ENCODE peak calls at places on chromosomes 5 and 9, in ten cellular contexts. One of them, this sample, is unnamed.

GRCh38 chr9:100216178-100216787 is 117.2 kb downstream of the INVS start:
- DNase-seq in right atrium auricular region: peak
- DNase-seq in naive thymus-derived CD4-positive, alpha-beta T cell: peak
- DNase-seq in cardiac fibroblast: peak
- DNase-seq in tibial nerve: no peak
- DNase-seq in neuronal stem cell: peak
- DNase-seq in heart left ventricle: peak
- DNase-seq in thoracic aorta: no peak
- DNase-seq in PC-3: peak
- DNase-seq in BE2C: peak
- DNase-seq in this sample: peak

GRCh38 chr5:115785395-115786009 is 31.0 kb downstream of the CDO1 start:
- DNase-seq in right atrium auricular region: no peak
- DNase-seq in PC-3: no peak
- DNase-seq in thoracic aorta: no peak
- DNase-seq in neuronal stem cell: peak
- DNase-seq in heart left ventricle: no peak
- DNase-seq in cardiac fibroblast: no peak
- DNase-seq in tibial nerve: no peak
- DNase-seq in naive thymus-derived CD4-positive, alpha-beta T cell: no peak
- DNase-seq in BE2C: no peak
- DNase-seq in this sample: no peak

GRCh38 chr9:125532812-125533594 is 174.0 kb downstream of the MAPKAP1 start:
- DNase-seq in BE2C: no peak
- DNase-seq in neuronal stem cell: no peak
- DNase-seq in thoracic aorta: no peak
- DNase-seq in PC-3: no peak
- DNase-seq in right atrium auricular region: no peak
- DNase-seq in naive thymus-derived CD4-positive, alpha-beta T cell: no peak
- DNase-seq in cardiac fibroblast: no peak
- DNase-seq in heart left ventricle: no peak
- DNase-seq in tibial nerve: no peak
- DNase-seq in this sample: no peak

GRCh38 chr9:114472765-114473446 is 32.4 kb downstream of the WHRN start:
- DNase-seq in tibial nerve: no peak
- DNase-seq in thoracic aorta: no peak
- DNase-seq in heart left ventricle: no peak
- DNase-seq in BE2C: no peak
- DNase-seq in right atrium auricular region: no peak
- DNase-seq in PC-3: no peak
- DNase-seq in neuronal stem cell: no peak
- DNase-seq in cardiac fibroblast: no peak
- DNase-seq in naive thymus-derived CD4-positive, alpha-beta T cell: no peak
- DNase-seq in this sample: no peak

GRCh38 chr5:83343345-83343744 is 128.2 kb upstream of the VCAN start:
- DNase-seq in cardiac fibroblast: no peak
- DNase-seq in naive thymus-derived CD4-positive, alpha-beta T cell: no peak
- DNase-seq in PC-3: no peak
- DNase-seq in right atrium auricular region: no peak
- DNase-seq in neuronal stem cell: no peak
- DNase-seq in tibial nerve: no peak
- DNase-seq in heart left ventricle: no peak
- DNase-seq in BE2C: no peak
- DNase-seq in thoracic aorta: no peak
- DNase-seq in this sample: no peak

GRCh38 chr9:134396258-134396742 is 70.0 kb downstream of the RXRA start:
- DNase-seq in cardiac fibroblast: no peak
- DNase-seq in heart left ventricle: peak
- DNase-seq in thoracic aorta: no peak
- DNase-seq in right atrium auricular region: no peak
- DNase-seq in neuronal stem cell: no peak
- DNase-seq in naive thymus-derived CD4-positive, alpha-beta T cell: peak
- DNase-seq in BE2C: no peak
- DNase-seq in PC-3: no peak
- DNase-seq in tibial nerve: no peak
- DNase-seq in this sample: peak

GRCh38 chr9:84669293-84670105 is at the start of gene NTRK2:
- DNase-seq in right atrium auricular region: no peak
- DNase-seq in tibial nerve: peak
- DNase-seq in neuronal stem cell: peak
- DNase-seq in BE2C: no peak
- DNase-seq in naive thymus-derived CD4-positive, alpha-beta T cell: no peak
- DNase-seq in cardiac fibroblast: peak
- DNase-seq in heart left ventricle: peak
- DNase-seq in thoracic aorta: no peak
- DNase-seq in PC-3: no peak
- DNase-seq in this sample: no peak

GRCh38 chr9:19155106-19155999 is 28.1 kb upstream of the PLIN2 start:
- DNase-seq in tibial nerve: no peak
- DNase-seq in naive thymus-derived CD4-positive, alpha-beta T cell: no peak
- DNase-seq in right atrium auricular region: no peak
- DNase-seq in PC-3: peak
- DNase-seq in neuronal stem cell: no peak
- DNase-seq in cardiac fibroblast: no peak
- DNase-seq in BE2C: no peak
- DNase-seq in thoracic aorta: no peak
- DNase-seq in heart left ventricle: no peak
- DNase-seq in this sample: no peak

DNA sequence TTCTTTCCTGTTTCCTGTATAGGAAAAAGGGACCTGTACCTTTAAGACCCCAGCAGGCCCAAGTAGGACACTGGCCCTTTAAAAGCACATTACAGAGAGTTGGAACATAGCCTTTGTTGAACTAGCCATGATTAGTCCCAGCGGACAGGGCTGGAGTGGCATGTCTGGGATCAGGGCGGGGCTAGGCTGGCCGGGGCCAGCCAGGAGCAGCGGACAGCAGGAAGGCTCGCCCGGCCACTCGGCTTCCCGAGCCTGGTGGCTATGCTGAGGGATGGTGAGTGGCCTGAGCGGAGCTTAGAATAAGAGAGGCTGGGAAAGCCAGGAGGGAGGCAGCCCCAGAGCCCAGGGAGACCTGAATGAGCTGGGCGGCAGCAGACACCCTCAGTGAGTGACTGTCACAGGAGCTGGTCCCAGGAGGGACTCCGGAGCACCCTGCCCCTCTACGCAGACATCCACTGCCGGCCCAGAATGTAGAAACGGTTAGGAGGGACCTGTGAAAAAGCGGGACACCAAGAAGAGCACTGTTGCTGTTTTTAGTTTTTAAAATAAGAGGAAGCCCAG is 92.1 kb downstream of the DAB2IP start:
- DNase-seq in tibial nerve: peak
- DNase-seq in naive thymus-derived CD4-positive, alpha-beta T cell: no peak
- DNase-seq in BE2C: peak
- DNase-seq in heart left ventricle: peak
- DNase-seq in thoracic aorta: peak
- DNase-seq in right atrium auricular region: peak
- DNase-seq in PC-3: peak
- DNase-seq in neuronal stem cell: peak
- DNase-seq in cardiac fibroblast: peak
- DNase-seq in this sample: no peak
- H3K4me3 ChIP-seq in tibial nerve: peak
- H3K4me3 ChIP-seq in naive thymus-derived CD4-positive, alpha-beta T cell: no peak
- H3K4me3 ChIP-seq in BE2C: peak
- H3K4me3 ChIP-seq in heart left ventricle: peak
- H3K4me3 ChIP-seq in thoracic aorta: peak
- H3K4me3 ChIP-seq in right atrium auricular region: peak
- H3K4me3 ChIP-seq in PC-3: peak
- H3K4me3 ChIP-seq in neuronal stem cell: peak
- H3K4me3 ChIP-seq in cardiac fibroblast: peak
- H3K4me3 ChIP-seq in this sample: no peak

GRCh38 chr9:105242557-105242956 is 1.9 kb upstream of the SLC44A1 start:
- DNase-seq in cardiac fibroblast: peak
- DNase-seq in PC-3: no peak
- DNase-seq in neuronal stem cell: no peak
- DNase-seq in tibial nerve: no peak
- DNase-seq in naive thymus-derived CD4-positive, alpha-beta T cell: no peak
- DNase-seq in thoracic aorta: no peak
- DNase-seq in BE2C: no peak
- DNase-seq in right atrium auricular region: no peak
- DNase-seq in heart left ventricle: no peak
- DNase-seq in this sample: no peak

GRCh38 chr9:105243015-105243686 is 1.3 kb upstream of the SLC44A1 start:
- DNase-seq in tibial nerve: no peak
- DNase-seq in thoracic aorta: no peak
- DNase-seq in heart left ventricle: no peak
- DNase-seq in PC-3: no peak
- DNase-seq in naive thymus-derived CD4-positive, alpha-beta T cell: no peak
- DNase-seq in BE2C: no peak
- DNase-seq in neuronal stem cell: no peak
- DNase-seq in right atrium auricular region: no peak
- DNase-seq in cardiac fibroblast: peak
- DNase-seq in this sample: no peak

GRCh38 chr9:105243935-105244273 is 547 bp upstream of the SLC44A1 start:
- DNase-seq in naive thymus-derived CD4-positive, alpha-beta T cell: no peak
- DNase-seq in cardiac fibroblast: no peak
- DNase-seq in heart left ventricle: no peak
- DNase-seq in PC-3: no peak
- DNase-seq in right atrium auricular region: no peak
- DNase-seq in neuronal stem cell: no peak
- DNase-seq in tibial nerve: no peak
- DNase-seq in thoracic aorta: no peak
- DNase-seq in BE2C: no peak
- DNase-seq in this sample: no peak

GRCh38 chr9:105241356-105242043 is 3.0 kb upstream of the SLC44A1 start:
- DNase-seq in naive thymus-derived CD4-positive, alpha-beta T cell: no peak
- DNase-seq in right atrium auricular region: no peak
- DNase-seq in tibial nerve: no peak
- DNase-seq in cardiac fibroblast: no peak
- DNase-seq in PC-3: no peak
- DNase-seq in BE2C: no peak
- DNase-seq in neuronal stem cell: no peak
- DNase-seq in heart left ventricle: no peak
- DNase-seq in thoracic aorta: no peak
- DNase-seq in this sample: no peak

DNA sequence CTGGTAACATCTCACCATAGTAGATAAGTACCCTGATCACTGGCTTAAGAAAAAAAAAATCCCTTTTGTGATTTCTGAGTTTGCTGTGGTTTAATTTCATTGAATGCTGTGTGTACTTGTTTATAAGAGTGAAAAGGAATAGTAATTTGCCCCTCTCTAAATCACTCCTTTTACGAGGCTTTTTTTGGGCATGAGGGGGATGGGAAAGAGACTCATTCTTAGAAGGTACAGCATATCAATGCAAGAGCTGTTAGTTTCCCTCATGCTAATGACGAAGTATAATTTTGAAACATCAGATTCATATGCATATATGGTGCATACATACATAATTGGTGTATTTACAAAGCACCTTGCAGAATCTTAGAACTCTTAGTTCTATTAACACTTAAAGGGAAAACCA is 2.4 kb upstream of the SLC44A1 start:
- DNase-seq in tibial nerve: no peak
- DNase-seq in naive thymus-derived CD4-positive, alpha-beta T cell: no peak
- DNase-seq in PC-3: no peak
- DNase-seq in cardiac fibroblast: no peak
- DNase-seq in BE2C: no peak
- DNase-seq in right atrium auricular region: no peak
- DNase-seq in neuronal stem cell: no peak
- DNase-seq in heart left ventricle: no peak
- DNase-seq in thoracic aorta: no peak
- DNase-seq in this sample: no peak
- H3K4me3 ChIP-seq in tibial nerve: peak
- H3K4me3 ChIP-seq in naive thymus-derived CD4-positive, alpha-beta T cell: no peak
- H3K4me3 ChIP-seq in PC-3: no peak
- H3K4me3 ChIP-seq in cardiac fibroblast: peak
- H3K4me3 ChIP-seq in BE2C: no peak
- H3K4me3 ChIP-seq in right atrium auricular region: no peak
- H3K4me3 ChIP-seq in neuronal stem cell: no peak
- H3K4me3 ChIP-seq in heart left ventricle: no peak
- H3K4me3 ChIP-seq in thoracic aorta: peak
- H3K4me3 ChIP-seq in this sample: no peak

GRCh38 chr9:110251212-110251611 is 5.1 kb downstream of the TXN start:
- DNase-seq in cardiac fibroblast: no peak
- DNase-seq in PC-3: no peak
- DNase-seq in thoracic aorta: no peak
- DNase-seq in neuronal stem cell: no peak
- DNase-seq in heart left ventricle: no peak
- DNase-seq in right atrium auricular region: no peak
- DNase-seq in tibial nerve: no peak
- DNase-seq in BE2C: no peak
- DNase-seq in naive thymus-derived CD4-positive, alpha-beta T cell: no peak
- DNase-seq in this sample: no peak
- H3K4me3 ChIP-seq in cardiac fibroblast: no peak
- H3K4me3 ChIP-seq in PC-3: no peak
- H3K4me3 ChIP-seq in thoracic aorta: no peak
- H3K4me3 ChIP-seq in neuronal stem cell: no peak
- H3K4me3 ChIP-seq in heart left ventricle: no peak
- H3K4me3 ChIP-seq in right atrium auricular region: no peak
- H3K4me3 ChIP-seq in tibial nerve: no peak
- H3K4me3 ChIP-seq in BE2C: no peak
- H3K4me3 ChIP-seq in naive thymus-derived CD4-positive, alpha-beta T cell: no peak
- H3K4me3 ChIP-seq in this sample: no peak

GRCh38 chr9:107223381-107223780 is 59.7 kb upstream of the RAD23B start:
- DNase-seq in naive thymus-derived CD4-positive, alpha-beta T cell: no peak
- DNase-seq in heart left ventricle: no peak
- DNase-seq in neuronal stem cell: no peak
- DNase-seq in cardiac fibroblast: no peak
- DNase-seq in thoracic aorta: no peak
- DNase-seq in tibial nerve: no peak
- DNase-seq in BE2C: no peak
- DNase-seq in right atrium auricular region: no peak
- DNase-seq in PC-3: no peak
- DNase-seq in this sample: no peak

GRCh38 chr9:107221321-107221720 is 61.8 kb upstream of the RAD23B start:
- DNase-seq in naive thymus-derived CD4-positive, alpha-beta T cell: no peak
- DNase-seq in neuronal stem cell: no peak
- DNase-seq in cardiac fibroblast: no peak
- DNase-seq in thoracic aorta: no peak
- DNase-seq in BE2C: no peak
- DNase-seq in heart left ventricle: no peak
- DNase-seq in tibial nerve: no peak
- DNase-seq in PC-3: no peak
- DNase-seq in right atrium auricular region: no peak
- DNase-seq in this sample: no peak

GRCh38 chr9:107219486-107219853 is 63.6 kb upstream of the RAD23B start:
- DNase-seq in thoracic aorta: no peak
- DNase-seq in right atrium auricular region: no peak
- DNase-seq in cardiac fibroblast: no peak
- DNase-seq in tibial nerve: no peak
- DNase-seq in naive thymus-derived CD4-positive, alpha-beta T cell: no peak
- DNase-seq in neuronal stem cell: no peak
- DNase-seq in heart left ventricle: no peak
- DNase-seq in PC-3: no peak
- DNase-seq in BE2C: peak
- DNase-seq in this sample: no peak

GRCh38 chr9:107224252-107224651 is 58.8 kb upstream of the RAD23B start:
- DNase-seq in naive thymus-derived CD4-positive, alpha-beta T cell: no peak
- DNase-seq in tibial nerve: no peak
- DNase-seq in heart left ventricle: no peak
- DNase-seq in neuronal stem cell: no peak
- DNase-seq in right atrium auricular region: no peak
- DNase-seq in thoracic aorta: no peak
- DNase-seq in BE2C: no peak
- DNase-seq in cardiac fibroblast: no peak
- DNase-seq in PC-3: peak
- DNase-seq in this sample: no peak

DNA sequence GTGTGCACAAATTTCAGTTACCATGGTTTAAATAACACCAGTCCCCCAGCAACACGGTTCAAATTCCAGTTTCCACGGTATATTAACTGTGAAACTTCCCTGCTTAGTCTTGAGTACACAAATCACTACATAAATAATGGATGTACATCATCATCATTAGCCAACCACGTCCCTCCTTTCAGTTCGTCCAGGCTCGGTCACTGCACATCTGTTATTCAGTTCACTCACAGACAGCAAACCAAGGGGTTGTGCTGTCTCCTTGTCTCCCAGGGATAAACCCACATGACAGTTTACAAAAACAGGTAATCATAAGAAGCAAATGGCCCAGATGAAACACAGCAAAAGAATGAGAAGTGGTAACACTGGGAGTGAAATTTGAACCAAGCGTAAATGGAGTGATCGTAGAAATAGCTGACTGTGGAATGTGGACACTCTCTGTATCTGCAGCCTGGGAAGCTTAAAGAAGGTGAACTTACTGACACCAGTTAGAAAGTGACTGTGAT is 61.0 kb upstream of the RAD23B start:
- DNase-seq in BE2C: no peak
- DNase-seq in PC-3: no peak
- DNase-seq in neuronal stem cell: no peak
- DNase-seq in right atrium auricular region: no peak
- DNase-seq in cardiac fibroblast: peak
- DNase-seq in heart left ventricle: no peak
- DNase-seq in thoracic aorta: no peak
- DNase-seq in tibial nerve: no peak
- DNase-seq in naive thymus-derived CD4-positive, alpha-beta T cell: no peak
- DNase-seq in this sample: no peak
- H3K4me3 ChIP-seq in BE2C: no peak
- H3K4me3 ChIP-seq in PC-3: no peak
- H3K4me3 ChIP-seq in neuronal stem cell: no peak
- H3K4me3 ChIP-seq in right atrium auricular region: no peak
- H3K4me3 ChIP-seq in cardiac fibroblast: no peak
- H3K4me3 ChIP-seq in heart left ventricle: no peak
- H3K4me3 ChIP-seq in thoracic aorta: no peak
- H3K4me3 ChIP-seq in tibial nerve: no peak
- H3K4me3 ChIP-seq in naive thymus-derived CD4-positive, alpha-beta T cell: no peak
- H3K4me3 ChIP-seq in this sample: no peak